ENCODE peak calls at places on chromosomes 4 and X, in ten cellular contexts. Z is tibial nerve, O is heart right ventricle, T is transverse colon, D is PC-9, M is left lung, L is psoas muscle, F is neuronal stem cell, X is cardiac muscle cell, G is SJSA1. H is an unnamed sample. For H3K9me3, the result is how much of the 10 kb centered on the place peaks cover.

GRCh38 chr4:171846232-171846631 is 33.0 kb downstream of the GALNTL6 start:
- DNase-seq in Z (peak), O (peak), T (peak), D (no peak), M (no peak), L (no peak), F (peak), X (peak), G (peak), H (no peak)

GRCh38 chr4:187333151-187333550 is 609.5 kb upstream of the FAT1 start:
- DNase-seq in Z (no peak), O (no peak), T (no peak), D (no peak), M (no peak), L (no peak), F (no peak), X (no peak), G (peak), H (no peak)

GRCh38 chr4:47486306-47486705 is 1.2 kb downstream of the ATP10D start:
- DNase-seq in Z (no peak), O (no peak), T (no peak), D (no peak), M (no peak), L (no peak), F (no peak), X (no peak), G (no peak), H (no peak)

GRCh38 chr4:63607186-63607872 is 801.9 kb downstream of the TECRL start:
- DNase-seq in Z (no peak), O (no peak), T (no peak), D (no peak), M (no peak), L (no peak), F (no peak), X (no peak), G (no peak), H (no peak)

GRCh38 chr4:110982486-110982885 is 359.6 kb upstream of the PITX2 start:
- DNase-seq in Z (no peak), O (no peak), T (no peak), D (no peak), M (no peak), L (no peak), F (no peak), X (no peak), G (no peak), H (no peak)

GRCh38 chr4:31141141-31141811 is 421.1 kb downstream of the PCDH7 start:
- DNase-seq in Z (no peak), O (no peak), T (no peak), D (no peak), M (no peak), L (no peak), F (no peak), X (no peak), G (no peak), H (no peak)

GRCh38 chr4:90317785-90318184 is 190.6 kb downstream of the CCSER1 start:
- DNase-seq in Z (no peak), O (no peak), T (no peak), D (no peak), M (no peak), L (no peak), F (no peak), X (no peak), G (peak), H (no peak)

GRCh38 chr4:95761441-95761840 is 78.5 kb upstream of the PDHA2 start:
- DNase-seq in Z (no peak), O (no peak), T (no peak), D (peak), M (no peak), L (no peak), F (no peak), X (no peak), G (no peak), H (no peak)

GRCh38 chr4:117085185-117085701 is at the start of gene TRAM1L1:
- DNase-seq in Z (no peak), O (peak), T (peak), D (no peak), M (peak), L (peak), F (peak), X (peak), G (peak), H (no peak)

GRCh38 chrX:7996414-7996813 is 69.2 kb upstream of the PNPLA4 start:
- DNase-seq in Z (peak), O (peak), T (peak), D (no peak), M (no peak), L (no peak), F (peak), X (peak), G (no peak), H (no peak)

GRCh38 chr4:74451214-74451661 is 6.3 kb downstream of the AREG start:
- DNase-seq in Z (no peak), O (no peak), T (no peak), D (peak), M (no peak), L (no peak), F (no peak), X (no peak), G (peak), H (peak)

GRCh38 chrX:46912673-46913491 is 661 bp downstream of the JADE3 start:
- DNase-seq in Z (no peak), O (peak), T (peak), D (no peak), M (peak), L (peak), F (peak), X (peak), G (peak), H (no peak)

GRCh38 chr4:143514432-143514831 is 930 bp downstream of the SMARCA5 start:
- DNase-seq in Z (peak), O (peak), T (peak), D (no peak), M (peak), L (peak), F (peak), X (peak), G (peak), H (no peak)

GRCh38 chr4:91840359-91840758 is 463.4 kb upstream of the GRID2 start:
- DNase-seq in Z (no peak), O (no peak), T (no peak), D (no peak), M (no peak), L (no peak), F (no peak), X (no peak), G (no peak), H (no peak)

GRCh38 chr4:108247511-108248088 is 78.9 kb upstream of the LEF1 start:
- DNase-seq in Z (no peak), O (no peak), T (no peak), D (peak), M (no peak), L (no peak), F (peak), X (peak), G (no peak), H (no peak)

GRCh38 chr4:55668449-55668848 is 32.4 kb upstream of the NMU start:
- DNase-seq in Z (no peak), O (no peak), T (no peak), D (no peak), M (no peak), L (no peak), F (no peak), X (no peak), G (no peak), H (no peak)

GRCh38 chrX:109409181-109409580 is 72.7 kb downstream of the GUCY2F start:
- DNase-seq in Z (no peak), O (no peak), T (no peak), D (no peak), M (no peak), L (no peak), F (no peak), X (no peak), G (no peak), H (no peak)

GRCh38 chr4:95761871-95762270 is 78.0 kb upstream of the PDHA2 start:
- DNase-seq in Z (no peak), O (no peak), T (no peak), D (no peak), M (no peak), L (no peak), F (no peak), X (no peak), G (no peak), H (no peak)

GRCh38 chr4:68855771-68856170 is 40.0 kb downstream of the UGT2B10 start:
- DNase-seq in Z (no peak), O (no peak), T (no peak), D (no peak), M (no peak), L (no peak), F (no peak), X (no peak), G (no peak), H (no peak)

GRCh38 chr4:59655996-59656395 is 1544.1 kb upstream of the ADGRL3 start:
- DNase-seq in Z (no peak), O (no peak), T (no peak), D (no peak), M (no peak), L (no peak), F (no peak), X (no peak), G (no peak), H (no peak)

GRCh38 chrX:133214316-133214715 is 3.8 kb downstream of the TFDP3 start:
- DNase-seq in Z (no peak), O (no peak), T (no peak), D (no peak), M (no peak), L (no peak), F (no peak), X (no peak), G (no peak), H (no peak)

GRCh38 chrX:54633641-54634040 is 103.6 kb downstream of the GNL3L start:
- DNase-seq in Z (no peak), O (no peak), T (no peak), D (no peak), M (no peak), L (no peak), F (no peak), X (no peak), G (no peak), H (no peak)

GRCh38 chrX:109281478-109282275 is 200.2 kb downstream of the GUCY2F start:
- DNase-seq in Z (no peak), O (peak), T (peak), D (no peak), M (no peak), L (no peak), F (no peak), X (peak), G (no peak), H (no peak)

GRCh38 chr4:154626793-154627484 is 14.5 kb upstream of the FGG start:
- DNase-seq in Z (peak), O (no peak), T (peak), D (no peak), M (peak), L (peak), F (peak), X (peak), G (no peak), H (no peak)

GRCh38 chr4:40953253-40954118 is 203.7 kb downstream of the NSUN7 start:
- DNase-seq in Z (no peak), O (peak), T (no peak), D (no peak), M (no peak), L (peak), F (no peak), X (peak), G (no peak), H (no peak)

GRCh38 chrX:136525738-136526606 is 6.0 kb upstream of the VGLL1 start:
- DNase-seq in Z (peak), O (peak), T (peak), D (peak), M (peak), L (peak), F (no peak), X (no peak), G (no peak), H (peak)

GRCh38 chr4:156609421-156609820 is 362.2 kb downstream of the PDGFC start:
- DNase-seq in Z (peak), O (no peak), T (peak), D (no peak), M (peak), L (peak), F (no peak), X (no peak), G (no peak), H (peak)

GRCh38 chr4:147334478-147334877 is 146.4 kb upstream of the EDNRA start:
- DNase-seq in Z (no peak), O (no peak), T (no peak), D (no peak), M (no peak), L (no peak), F (no peak), X (no peak), G (peak), H (no peak)

GRCh38 chr4:189046642-189047041 is 894.0 kb upstream of the FRG1 start:
- DNase-seq in Z (no peak), O (no peak), T (no peak), D (no peak), M (no peak), L (no peak), F (no peak), X (no peak), G (no peak), H (no peak)

GRCh38 chrX:281166-281999 is at the start of gene PLCXD1:
- DNase-seq in Z (peak), O (no peak), T (no peak), D (no peak), M (peak), L (no peak), F (peak), X (peak), G (peak), H (no peak)

GRCh38 chr4:78032446-78032845 is 24.7 kb upstream of the FRAS1 start:
- DNase-seq in Z (no peak), O (no peak), T (no peak), D (peak), M (no peak), L (no peak), F (no peak), X (no peak), G (no peak), H (no peak)

GRCh38 chrX:41759817-41760216 is 35.8 kb downstream of the GPR82 start:
- DNase-seq in Z (no peak), O (no peak), T (no peak), D (no peak), M (no peak), L (no peak), F (no peak), X (peak), G (no peak), H (no peak)

GRCh38 chr4:124144302-124144701 is 568.2 kb downstream of the ANKRD50 start:
- DNase-seq in Z (no peak), O (no peak), T (no peak), D (no peak), M (no peak), L (no peak), F (no peak), X (no peak), G (no peak), H (no peak)

GRCh38 chr4:21181716-21182115 is 481.5 kb downstream of the PACRGL start:
- DNase-seq in Z (no peak), O (no peak), T (no peak), D (no peak), M (no peak), L (no peak), F (no peak), X (no peak), G (no peak), H (no peak)

GRCh38 chrX:82232679-82233078 is 1030.8 kb downstream of the SH3BGRL start:
- DNase-seq in Z (no peak), O (no peak), T (no peak), D (no peak), M (no peak), L (no peak), F (no peak), X (no peak), G (no peak), H (no peak)

GRCh38 chrX:82237328-82237727 is 1035.4 kb downstream of the SH3BGRL start:
- DNase-seq in Z (no peak), O (no peak), T (no peak), D (no peak), M (no peak), L (no peak), F (no peak), X (no peak), G (no peak), H (no peak)
- H3K9me3 ChIP-seq in Z (under half), O (under half), T (under half), D (under half), M (under half), L (under half), F (under half), X (under half), G (under half), H (under half)

GRCh38 chrX:6661731-6662130 is 126.8 kb upstream of the VCX3A start:
- DNase-seq in Z (no peak), O (no peak), T (no peak), D (no peak), M (no peak), L (no peak), F (no peak), X (no peak), G (no peak), H (no peak)

DNA sequence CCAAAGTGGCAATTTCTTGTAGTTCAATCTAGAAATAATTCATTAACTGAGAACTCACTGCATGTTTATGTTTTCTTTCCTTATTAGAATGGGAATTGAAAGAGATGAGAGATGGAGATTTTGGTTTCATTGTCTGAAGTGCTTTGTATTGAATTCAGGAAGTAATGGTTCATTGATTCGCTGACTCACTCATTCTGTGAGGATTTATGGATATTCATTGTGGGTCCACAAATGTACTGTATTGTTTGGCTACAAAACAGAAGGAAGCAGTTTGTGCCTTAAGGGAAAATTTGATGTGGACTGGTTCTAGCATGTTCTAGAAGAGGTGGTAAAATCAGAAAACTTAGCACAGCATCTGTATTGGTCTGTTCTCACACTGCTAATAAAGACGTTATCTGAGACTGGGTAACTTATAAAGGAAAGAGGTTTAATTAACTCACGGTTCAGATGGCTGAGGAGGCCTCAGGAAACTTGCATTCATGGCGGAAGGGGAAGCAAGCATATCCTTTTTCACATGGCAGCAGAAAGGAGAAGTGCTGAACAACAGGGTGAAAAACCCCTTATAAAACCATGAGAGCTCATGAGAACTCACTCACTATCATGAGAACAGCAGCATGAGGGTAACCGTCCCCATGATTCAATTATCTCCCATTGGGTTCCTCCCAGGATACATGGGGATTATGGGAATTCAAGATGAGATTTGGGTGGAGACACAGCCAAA is 132.3 kb upstream of the VCX3A start:
- DNase-seq in Z (no peak), O (no peak), T (no peak), D (no peak), M (no peak), L (no peak), F (no peak), X (no peak), G (no peak), H (no peak)
- H3K27ac ChIP-seq in Z (no peak), O (no peak), T (no peak), D (no peak), M (no peak), L (no peak), F (no peak), X (no peak), G (no peak), H (no peak)

DNA sequence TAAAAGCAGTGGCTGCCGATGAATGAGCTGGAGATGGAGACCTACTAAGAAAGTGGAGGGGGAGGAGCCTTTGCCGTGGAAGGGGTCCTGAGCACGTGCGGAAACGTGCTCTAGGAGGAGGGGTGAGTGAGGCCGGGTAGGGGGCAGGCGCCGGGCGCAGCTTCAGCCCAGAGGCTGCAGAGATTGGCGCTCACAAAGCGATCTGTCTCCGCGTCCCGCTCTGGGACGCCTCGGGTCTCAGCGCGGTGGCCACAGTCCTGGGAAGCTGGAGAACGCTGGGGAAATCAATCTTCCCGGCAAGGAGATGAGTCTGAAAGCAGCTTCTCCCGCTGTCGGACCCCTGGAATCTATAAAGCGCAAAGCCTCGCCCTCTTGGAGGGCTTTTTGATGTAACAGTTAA is 460 bp upstream of the ARHGAP6 start:
- DNase-seq in Z (no peak), O (no peak), T (no peak), D (no peak), M (no peak), L (no peak), F (peak), X (peak), G (no peak), H (peak)
- H3K4me3 ChIP-seq in Z (peak), O (peak), T (peak), D (no peak), M (peak), L (peak), F (peak), X (peak), G (peak), H (peak)

GRCh38 chr4:336099-336892 is 1.3 kb upstream of the ZNF141 start:
- DNase-seq in Z (peak), O (peak), T (peak), D (no peak), M (peak), L (peak), F (peak), X (peak), G (no peak), H (no peak)
- H3K9me3 ChIP-seq in Z (under half), O (under half), T (under half), D (under half), M (under half), L (under half), F (under half), X (under half), G (under half), H (under half)

DNA sequence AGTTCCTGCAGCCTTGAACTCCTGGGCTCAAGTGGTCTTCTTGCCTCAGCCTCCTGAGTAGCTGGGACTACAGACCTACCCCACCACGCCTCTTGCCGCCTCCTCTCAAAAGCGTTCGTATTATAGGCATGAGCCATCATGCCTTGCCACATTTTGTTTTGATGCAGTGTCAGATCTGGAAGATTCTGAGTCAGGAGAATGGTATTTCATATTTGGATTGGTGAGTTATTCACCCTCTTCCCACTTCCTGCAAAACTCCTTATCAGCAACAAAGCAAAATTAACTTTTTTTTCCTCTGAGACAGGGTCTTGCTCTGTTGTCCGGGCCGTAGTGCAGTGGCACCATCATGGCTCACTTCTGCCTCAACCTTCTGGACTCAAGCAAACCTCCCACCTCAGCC is 29.6 kb downstream of the REST start:
- DNase-seq in Z (no peak), O (no peak), T (no peak), D (peak), M (no peak), L (no peak), F (no peak), X (no peak), G (peak), H (no peak)
- H3K27ac ChIP-seq in Z (no peak), O (no peak), T (no peak), D (no peak), M (no peak), L (no peak), F (no peak), X (no peak), G (peak), H (no peak)

DNA sequence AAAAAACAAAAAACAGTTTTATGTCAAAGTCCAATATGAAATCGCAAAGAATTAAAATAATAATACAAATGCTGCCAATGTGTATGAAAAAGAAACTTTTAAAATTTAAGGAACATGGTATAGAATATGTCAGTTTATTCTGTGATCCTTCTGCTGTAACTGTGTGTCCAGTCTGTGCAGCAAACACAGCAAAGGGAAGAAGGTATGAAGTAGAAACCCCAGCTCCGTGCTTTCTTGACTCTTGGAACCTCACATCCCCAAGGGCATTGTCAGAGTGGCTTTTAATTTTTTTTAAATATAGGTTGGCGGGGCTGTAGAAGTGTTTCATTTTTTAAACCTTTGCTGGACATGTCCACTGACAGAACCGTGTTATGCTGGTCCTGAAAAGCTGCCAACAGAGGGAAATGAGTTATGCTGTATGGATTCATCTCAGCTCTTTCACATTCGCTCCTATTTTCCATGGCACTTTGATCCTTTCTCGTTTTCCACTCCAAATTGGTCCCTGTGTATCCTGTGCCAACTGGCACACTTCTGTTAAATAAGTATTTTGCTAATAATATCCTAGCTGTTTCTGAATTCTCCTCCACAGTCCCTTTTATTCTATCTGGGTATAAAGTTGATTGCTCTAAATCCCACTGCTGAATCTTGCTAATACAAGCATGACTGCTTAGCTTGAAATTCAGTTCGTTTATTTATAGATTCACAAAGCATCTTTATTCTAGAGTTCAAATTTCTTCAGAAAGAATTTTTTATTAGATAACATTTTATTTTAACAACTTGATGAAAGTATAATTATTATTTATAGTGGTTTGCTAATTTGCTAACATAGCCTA is 127.0 kb upstream of the DDIT4L start:
- DNase-seq in Z (no peak), O (no peak), T (no peak), D (no peak), M (no peak), L (no peak), F (no peak), X (no peak), G (no peak), H (no peak)
- H3K4me3 ChIP-seq in Z (no peak), O (no peak), T (no peak), D (no peak), M (no peak), L (peak), F (no peak), X (no peak), G (no peak), H (peak)